ENCODE peak calls at places on chromosomes 11 and 22, in five cellular contexts. L is stimulated activated CD4-positive, alpha-beta T cell treated with anti-CD3 and anti-CD28 coated beads, Interleukin-4, amount 100 ng/mL, for 48 hours; H is SJSA1; T is GM20000; U is body of pancreas. A is an unnamed sample.

GRCh38 chr22:41435560-41435959 is 11.0 kb downstream of the TOB2 start:
- DNase-seq in H (no peak), L (no peak), T (no peak), U (no peak), A (no peak)

GRCh38 chr11:80778432-80778831 is 1337.6 kb upstream of the TENM4 start:
- DNase-seq in U (no peak), L (no peak), H (no peak), T (no peak), A (no peak)

GRCh38 chr11:79431535-79431934 is 9.3 kb downstream of the TENM4 start:
- DNase-seq in L (no peak), U (no peak), H (no peak), T (no peak), A (no peak)

GRCh38 chr11:34928960-34929680 is 12.7 kb downstream of the PDHX start:
- DNase-seq in H (no peak), U (no peak), T (no peak), L (no peak), A (no peak)

GRCh38 chr22:20966883-20967696 is at the start of gene AIFM3:
- DNase-seq in H (no peak), L (no peak), U (no peak), T (no peak), A (no peak)

GRCh38 chr11:88357323-88358039 is 19.9 kb upstream of the CTSC start:
- DNase-seq in H (peak), L (no peak), U (no peak), T (peak), A (no peak)

GRCh38 chr11:69497221-69497787 is 15.8 kb downstream of the LINC01488 start:
- DNase-seq in H (peak), U (peak), T (no peak), L (no peak), A (no peak)

GRCh38 chr11:18768472-18768901 is 23.1 kb downstream of the PTPN5 start:
- DNase-seq in L (no peak), T (peak), H (no peak), U (no peak), A (no peak)

GRCh38 chr11:35486934-35487333 is 38.5 kb downstream of the PAMR1 start:
- DNase-seq in H (no peak), T (no peak), U (peak), L (no peak), A (no peak)

GRCh38 chr11:62472063-62472884 is 53.4 kb downstream of the SCGB1A1 start:
- DNase-seq in U (peak), H (peak), T (no peak), L (no peak), A (no peak)

GRCh38 chr22:42177891-42178336 is 47.3 kb upstream of the CYP2D6 start:
- DNase-seq in T (no peak), U (peak), H (no peak), L (no peak), A (no peak)

GRCh38 chr11:7651700-7652099 is 21.6 kb downstream of the CYB5R2 start:
- DNase-seq in L (no peak), U (no peak), T (no peak), H (no peak), A (no peak)

GRCh38 chr22:35795476-35795875 is 77.8 kb downstream of the APOL5 start:
- DNase-seq in T (no peak), U (no peak), L (no peak), H (no peak), A (no peak)

GRCh38 chr11:35919244-35919643 is 24.6 kb upstream of the LDLRAD3 start:
- DNase-seq in T (no peak), H (peak), U (no peak), L (no peak), A (no peak)

GRCh38 chr11:125515102-125515439 is 19.0 kb upstream of the FEZ1 start:
- DNase-seq in T (no peak), L (no peak), U (no peak), H (no peak), A (no peak)

GRCh38 chr11:2787816-2788750 is 88.3 kb upstream of the KCNQ1OT1 start:
- DNase-seq in T (no peak), U (peak), H (no peak), L (no peak), A (no peak)

GRCh38 chr22:32926600-32926999 is 125.1 kb downstream of the TIMP3 start:
- DNase-seq in T (peak), L (no peak), H (peak), U (no peak), A (no peak)

GRCh38 chr11:5767056-5767455 is 13.0 kb downstream of the OR52N4 start:
- DNase-seq in H (no peak), U (no peak), L (no peak), T (no peak), A (no peak)

GRCh38 chr11:102730036-102730815 is 5.5 kb upstream of the MMP8 start:
- DNase-seq in L (no peak), U (no peak), T (no peak), H (peak), A (no peak)

GRCh38 chr11:62137276-62137861 is 13.6 kb downstream of the INCENP start:
- DNase-seq in H (no peak), U (no peak), T (no peak), L (no peak), A (no peak)